ENCODE peak calls at places on chromosomes 3 and 15, in four cellular contexts. One of them, this sample, is unnamed.

GRCh38 chr15:81222007-81222406 is 25.3 kb downstream of the IL16 start:
- DNase-seq in lower leg skin: no peak
- DNase-seq in iris pigment epithelial cell: no peak
- DNase-seq in T-helper 2 cell: no peak
- DNase-seq in this sample: no peak

GRCh38 chr15:69869291-69869690 is 228.4 kb downstream of the TLE3 start:
- DNase-seq in lower leg skin: no peak
- DNase-seq in iris pigment epithelial cell: no peak
- DNase-seq in T-helper 2 cell: no peak
- DNase-seq in this sample: no peak

GRCh38 chr15:87269566-87269965 is 987.0 kb downstream of the NTRK3 start:
- DNase-seq in lower leg skin: no peak
- DNase-seq in iris pigment epithelial cell: peak; percentile 1
- DNase-seq in T-helper 2 cell: no peak
- DNase-seq in this sample: no peak

GRCh38 chr3:30597131-30597768 is 9.2 kb upstream of the TGFBR2 start:
- DNase-seq in lower leg skin: peak; percentile 46
- DNase-seq in iris pigment epithelial cell: peak; percentile 94
- DNase-seq in T-helper 2 cell: no peak
- DNase-seq in this sample: no peak

GRCh38 chr15:89917442-89918085 is 4.8 kb upstream of the ARPIN start:
- DNase-seq in lower leg skin: no peak
- DNase-seq in iris pigment epithelial cell: no peak
- DNase-seq in T-helper 2 cell: no peak
- DNase-seq in this sample: no peak

GRCh38 chr3:172272699-172273098 is 175.6 kb downstream of the GHSR start:
- DNase-seq in lower leg skin: no peak
- DNase-seq in iris pigment epithelial cell: peak; percentile 85
- DNase-seq in T-helper 2 cell: no peak
- DNase-seq in this sample: no peak

GRCh38 chr15:74010929-74011540 is 16.5 kb downstream of the PML start:
- DNase-seq in lower leg skin: no peak
- DNase-seq in iris pigment epithelial cell: peak; percentile 59
- DNase-seq in T-helper 2 cell: no peak
- DNase-seq in this sample: no peak

GRCh38 chr3:81684739-81685395 is 76.6 kb downstream of the GBE1 start:
- DNase-seq in lower leg skin: no peak
- DNase-seq in iris pigment epithelial cell: peak; percentile 14
- DNase-seq in T-helper 2 cell: no peak
- DNase-seq in this sample: no peak

GRCh38 chr15:78768096-78768495 is 43.2 kb downstream of the ADAMTS7 start:
- DNase-seq in lower leg skin: no peak
- DNase-seq in iris pigment epithelial cell: no peak
- DNase-seq in T-helper 2 cell: no peak
- DNase-seq in this sample: no peak

GRCh38 chr3:171457263-171458055 is 2.7 kb downstream of the TNIK start:
- DNase-seq in lower leg skin: no peak
- DNase-seq in iris pigment epithelial cell: no peak
- DNase-seq in T-helper 2 cell: no peak
- DNase-seq in this sample: no peak

GRCh38 chr15:32694222-32694983 is 23.4 kb upstream of the GREM1 start:
- DNase-seq in lower leg skin: no peak
- DNase-seq in iris pigment epithelial cell: no peak
- DNase-seq in T-helper 2 cell: no peak
- DNase-seq in this sample: no peak

GRCh38 chr3:146142757-146143156 is 18.2 kb downstream of the PLOD2 start:
- DNase-seq in lower leg skin: no peak
- DNase-seq in iris pigment epithelial cell: peak; percentile 78
- DNase-seq in T-helper 2 cell: no peak
- DNase-seq in this sample: no peak

GRCh38 chr3:70049761-70050160 is 50.2 kb downstream of the SAMMSON start:
- DNase-seq in lower leg skin: no peak
- DNase-seq in iris pigment epithelial cell: peak; percentile 49
- DNase-seq in T-helper 2 cell: no peak
- DNase-seq in this sample: no peak

GRCh38 chr3:111112913-111113312 is 41.3 kb downstream of the NECTIN3 start:
- DNase-seq in lower leg skin: no peak
- DNase-seq in iris pigment epithelial cell: peak; percentile 48
- DNase-seq in T-helper 2 cell: no peak
- DNase-seq in this sample: no peak

GRCh38 chr3:170585937-170586310 is at the start of gene SLC7A14:
- DNase-seq in lower leg skin: no peak
- DNase-seq in iris pigment epithelial cell: peak; percentile 8
- DNase-seq in T-helper 2 cell: no peak
- DNase-seq in this sample: no peak

GRCh38 chr15:30906366-30906765 is 2.7 kb downstream of the FAN1 start:
- DNase-seq in lower leg skin: peak; percentile 36
- DNase-seq in iris pigment epithelial cell: no peak
- DNase-seq in T-helper 2 cell: no peak
- DNase-seq in this sample: no peak

GRCh38 chr3:126998320-126998719 is 15.4 kb downstream of the PLXNA1 start:
- DNase-seq in lower leg skin: no peak
- DNase-seq in iris pigment epithelial cell: no peak
- DNase-seq in T-helper 2 cell: no peak
- DNase-seq in this sample: no peak

GRCh38 chr3:64187065-64187959 is 38.0 kb downstream of the PRICKLE2 start:
- DNase-seq in lower leg skin: peak; percentile 58
- DNase-seq in iris pigment epithelial cell: peak; percentile 98
- DNase-seq in T-helper 2 cell: no peak
- DNase-seq in this sample: no peak

GRCh38 chr3:117059054-117059989 is 349.7 kb downstream of the TUSC7 start:
- DNase-seq in lower leg skin: no peak
- DNase-seq in iris pigment epithelial cell: peak; percentile 20
- DNase-seq in T-helper 2 cell: no peak
- DNase-seq in this sample: peak; percentile 7

GRCh38 chr3:45426161-45426560 is 37.8 kb downstream of the LARS2 start:
- DNase-seq in lower leg skin: no peak
- DNase-seq in iris pigment epithelial cell: no peak
- DNase-seq in T-helper 2 cell: no peak
- DNase-seq in this sample: no peak

GRCh38 chr3:23385327-23385726 is 182.2 kb downstream of the UBE2E2 start:
- DNase-seq in lower leg skin: no peak
- DNase-seq in iris pigment epithelial cell: no peak
- DNase-seq in T-helper 2 cell: no peak
- DNase-seq in this sample: no peak

GRCh38 chr3:47012342-47013230 is 33.1 kb downstream of the NBEAL2 start:
- DNase-seq in lower leg skin: no peak
- DNase-seq in iris pigment epithelial cell: no peak
- DNase-seq in T-helper 2 cell: no peak
- DNase-seq in this sample: no peak

This sample was measured in KBM-7.